ENCODE peak calls at places on chromosomes 13 and 19, in nine cellular contexts. L is stimulated activated CD8-positive, alpha-beta memory T cell treated with anti-CD3 and anti-CD28 coated beads, Interleukin-4, amount 100 ng/mL, for 1 hour; Z is iPS DF 19.7; V is non-pigmented ciliary epithelial cell; P is left ventricle myocardium superior; J is CD8-positive, alpha-beta memory T cell; M is NCI-H187; C is activated naive CD4-positive, alpha-beta T cell; F is hypothalamus. Y is an unnamed sample.

GRCh38 chr19:34325181-34325580 is 39.8 kb upstream of the GPI start:
- DNase-seq in L (no peak), Z (no peak), V (no peak), P (no peak), J (no peak), M (no peak), C (no peak), F (no peak), Y (no peak)

GRCh38 chr19:4069331-4069959 is 2.7 kb upstream of the ZBTB7A start:
- DNase-seq in L (no peak), Z (no peak), V (no peak), P (peak; percentile 74), J (peak; percentile 76), M (no peak), C (no peak), F (no peak), Y (no peak)

GRCh38 chr19:33394006-33394722 is 20.7 kb downstream of the CEBPG start:
- DNase-seq in L (no peak), Z (no peak), V (no peak), P (peak; percentile 72), J (peak; percentile 33), M (no peak), C (no peak), F (no peak), Y (no peak)

GRCh38 chr19:39474139-39474620 is 6.5 kb upstream of the TIMM50 start:
- DNase-seq in L (peak; percentile 33), Z (no peak), V (no peak), P (peak; percentile 79), J (peak; percentile 80), M (peak; percentile 30), C (peak; percentile 70), F (no peak), Y (peak; percentile 77)

GRCh38 chr13:21583496-21583895 is 20.5 kb downstream of the MICU2 start:
- DNase-seq in L (no peak), Z (peak; percentile 52), V (peak; percentile 49), P (no peak), J (no peak), M (no peak), C (no peak), F (no peak), Y (peak; percentile 82)

GRCh38 chr13:77180011-77180410 is 146.9 kb downstream of the MYCBP2 start:
- DNase-seq in L (no peak), Z (no peak), V (no peak), P (no peak), J (no peak), M (no peak), C (no peak), F (no peak), Y (no peak)

GRCh38 chr13:22926176-22927007 is 254.4 kb upstream of the SGCG start:
- DNase-seq in L (no peak), Z (peak; percentile 9), V (no peak), P (peak; percentile 87), J (no peak), M (no peak), C (no peak), F (no peak), Y (peak; percentile 92)

GRCh38 chr19:45448425-45448756 is 19.4 kb upstream of the FOSB start:
- DNase-seq in L (no peak), Z (no peak), V (no peak), P (no peak), J (no peak), M (no peak), C (no peak), F (no peak), Y (no peak)

GRCh38 chr19:55056827-55057226 is 6.1 kb downstream of the RDH13 start:
- DNase-seq in L (no peak), Z (no peak), V (no peak), P (no peak), J (no peak), M (no peak), C (no peak), F (no peak), Y (no peak)

GRCh38 chr13:99484405-99484981 is 16.8 kb upstream of the TM9SF2 start:
- DNase-seq in L (no peak), Z (no peak), V (peak; percentile 58), P (no peak), J (no peak), M (no peak), C (no peak), F (no peak), Y (no peak)

GRCh38 chr19:3852614-3853254 is 16.1 kb downstream of the ZFR2 start:
- DNase-seq in L (no peak), Z (peak; percentile 17), V (peak; percentile 19), P (no peak), J (peak; percentile 71), M (no peak), C (no peak), F (no peak), Y (peak; percentile 71)

GRCh38 chr19:11264452-11265176 is 2.3 kb upstream of the DOCK6 start:
- DNase-seq in L (no peak), Z (peak; percentile 59), V (no peak), P (peak; percentile 58), J (no peak), M (no peak), C (no peak), F (no peak), Y (peak; percentile 69)

GRCh38 chr13:68509734-68510621 is 1279.8 kb upstream of the PCDH9 start:
- DNase-seq in L (no peak), Z (no peak), V (no peak), P (no peak), J (no peak), M (no peak), C (no peak), F (no peak), Y (no peak)

GRCh38 chr13:60431108-60431700 is 34.2 kb downstream of the TDRD3 start:
- DNase-seq in L (no peak), Z (no peak), V (peak; percentile 30), P (no peak), J (no peak), M (no peak), C (no peak), F (no peak), Y (no peak)

GRCh38 chr13:98632971-98633370 is 56.1 kb upstream of the STK24 start:
- DNase-seq in L (no peak), Z (no peak), V (no peak), P (no peak), J (no peak), M (no peak), C (no peak), F (no peak), Y (no peak)

GRCh38 chr13:27274631-27275030 is 4.0 kb downstream of the RASL11A start:
- DNase-seq in L (no peak), Z (no peak), V (no peak), P (no peak), J (no peak), M (no peak), C (no peak), F (no peak), Y (no peak)

Y was measured in ELF-1.